ENCODE peak calls at places on chromosome 18, in eight cellular contexts. Q, D, Z, J, F, S, N and U are unnamed samples.

GRCh38 chr18:36706313-36706881 is 122.4 kb downstream of the TPGS2 start:
- DNase-seq in Q (no peak), D (no peak), Z (no peak), J (no peak), F (no peak), S (no peak), N (no peak), U (no peak)

GRCh38 chr18:24214913-24215312 is 76.1 kb downstream of the CABYR start:
- DNase-seq in Q (no peak), D (no peak), Z (no peak), J (no peak), F (no peak), S (no peak), N (no peak), U (no peak)

GRCh38 chr18:27661320-27662049 is 476.4 kb upstream of the CHST9 start:
- DNase-seq in Q (no peak), D (no peak), Z (no peak), J (peak), F (no peak), S (no peak), N (no peak), U (no peak)

GRCh38 chr18:75170022-75170789 is 38.7 kb downstream of the PTGR3 start:
- DNase-seq in Q (no peak), D (no peak), Z (no peak), J (no peak), F (no peak), S (no peak), N (no peak), U (no peak)

GRCh38 chr18:10234281-10234680 is 220.2 kb upstream of the APCDD1 start:
- DNase-seq in Q (no peak), D (no peak), Z (no peak), J (no peak), F (no peak), S (no peak), N (no peak), U (no peak)

GRCh38 chr18:377088-377487 is 109.2 kb upstream of the THOC1 start:
- DNase-seq in Q (no peak), D (no peak), Z (no peak), J (no peak), F (no peak), S (no peak), N (no peak), U (no peak)

GRCh38 chr18:30775629-30776028 is 266.9 kb downstream of the DSC3 start:
- DNase-seq in Q (no peak), D (no peak), Z (no peak), J (no peak), F (no peak), S (no peak), N (no peak), U (no peak)

GRCh38 chr18:76803814-76804213 is 18.5 kb upstream of the ZNF236 start:
- DNase-seq in Q (no peak), D (peak), Z (peak), J (peak), F (no peak), S (peak), N (peak), U (peak)

GRCh38 chr18:58005885-58006523 is 38.0 kb upstream of the NEDD4L start:
- DNase-seq in Q (no peak), D (no peak), Z (no peak), J (no peak), F (no peak), S (no peak), N (no peak), U (no peak)

GRCh38 chr18:3104190-3105054 is 91.5 kb upstream of the LPIN2 start:
- DNase-seq in Q (no peak), D (no peak), Z (no peak), J (no peak), F (no peak), S (no peak), N (no peak), U (no peak)

GRCh38 chr18:63186934-63187574 is 132.5 kb downstream of the BCL2 start:
- DNase-seq in Q (no peak), D (no peak), Z (no peak), J (no peak), F (no peak), S (no peak), N (no peak), U (no peak)

GRCh38 chr18:50817898-50818250 is 1.9 kb downstream of the MRO start:
- DNase-seq in Q (no peak), D (no peak), Z (no peak), J (no peak), F (no peak), S (no peak), N (no peak), U (no peak)

GRCh38 chr18:68103561-68103960 is 587.0 kb upstream of the DSEL start:
- DNase-seq in Q (no peak), D (no peak), Z (no peak), J (no peak), F (no peak), S (no peak), N (no peak), U (no peak)

GRCh38 chr18:44969214-44969842 is 288.6 kb downstream of the SETBP1 start:
- DNase-seq in Q (no peak), D (no peak), Z (no peak), J (no peak), F (no peak), S (no peak), N (no peak), U (no peak)

GRCh38 chr18:52617931-52618330 is 277.9 kb downstream of the DCC start:
- DNase-seq in Q (peak), D (no peak), Z (no peak), J (no peak), F (no peak), S (no peak), N (no peak), U (no peak)

GRCh38 chr18:54284967-54285785 is 15.9 kb downstream of the POLI start:
- DNase-seq in Q (peak), D (peak), Z (no peak), J (no peak), F (peak), S (peak), N (no peak), U (no peak)

GRCh38 chr18:79396431-79397287 is 929 bp downstream of the NFATC1 start:
- DNase-seq in Q (no peak), D (peak), Z (no peak), J (no peak), F (peak), S (no peak), N (no peak), U (peak)

GRCh38 chr18:29174891-29175290 is 998.0 kb upstream of the CDH2 start:
- DNase-seq in Q (no peak), D (no peak), Z (no peak), J (no peak), F (peak), S (no peak), N (no peak), U (no peak)

GRCh38 chr18:55402731-55403405 is 185.1 kb downstream of the TCF4 start:
- DNase-seq in Q (no peak), D (no peak), Z (no peak), J (peak), F (no peak), S (no peak), N (no peak), U (no peak)

GRCh38 chr18:45221363-45221762 is 393.9 kb upstream of the SLC14A2 start:
- DNase-seq in Q (no peak), D (no peak), Z (no peak), J (no peak), F (no peak), S (no peak), N (no peak), U (no peak)

GRCh38 chr18:34767601-34768027 is 57.5 kb downstream of the DTNA start:
- DNase-seq in Q (no peak), D (no peak), Z (no peak), J (no peak), F (no peak), S (no peak), N (no peak), U (no peak)